ENCODE peak calls at places on chromosomes 1 and 21, in ten cellular contexts. One of them, this sample, is unnamed.

GRCh38 chr21:26982767-26983166 is 15.9 kb upstream of the ADAMTS5 start:
- DNase-seq in non-pigmented ciliary epithelial cell: no peak
- DNase-seq in AG10803: peak
- DNase-seq in nucleus accumbens: no peak
- DNase-seq in mesothelial cell of epicardium: no peak
- DNase-seq in left lung: peak
- DNase-seq in activated CD8-positive, alpha-beta memory T cell treated with anti-CD3 and anti-CD28 coated beads for 1 hour: no peak
- DNase-seq in A549: no peak
- DNase-seq in T-cell: no peak
- DNase-seq in kidney tubule cell: peak
- DNase-seq in this sample: no peak

GRCh38 chr1:17883662-17884395 is 128.7 kb downstream of the ACTL8 start:
- DNase-seq in non-pigmented ciliary epithelial cell: no peak
- DNase-seq in AG10803: no peak
- DNase-seq in nucleus accumbens: no peak
- DNase-seq in mesothelial cell of epicardium: peak
- DNase-seq in left lung: no peak
- DNase-seq in activated CD8-positive, alpha-beta memory T cell treated with anti-CD3 and anti-CD28 coated beads for 1 hour: no peak
- DNase-seq in A549: no peak
- DNase-seq in T-cell: no peak
- DNase-seq in kidney tubule cell: no peak
- DNase-seq in this sample: peak

GRCh38 chr1:154578058-154578418 is 10.5 kb downstream of the CHRNB2 start:
- DNase-seq in non-pigmented ciliary epithelial cell: no peak
- DNase-seq in AG10803: no peak
- DNase-seq in nucleus accumbens: no peak
- DNase-seq in mesothelial cell of epicardium: no peak
- DNase-seq in left lung: no peak
- DNase-seq in activated CD8-positive, alpha-beta memory T cell treated with anti-CD3 and anti-CD28 coated beads for 1 hour: no peak
- DNase-seq in A549: no peak
- DNase-seq in T-cell: no peak
- DNase-seq in kidney tubule cell: no peak
- DNase-seq in this sample: no peak

GRCh38 chr1:241311056-241311746 is 45.8 kb downstream of the RGS7 start:
- DNase-seq in non-pigmented ciliary epithelial cell: no peak
- DNase-seq in AG10803: no peak
- DNase-seq in nucleus accumbens: no peak
- DNase-seq in mesothelial cell of epicardium: no peak
- DNase-seq in left lung: no peak
- DNase-seq in activated CD8-positive, alpha-beta memory T cell treated with anti-CD3 and anti-CD28 coated beads for 1 hour: no peak
- DNase-seq in A549: no peak
- DNase-seq in T-cell: no peak
- DNase-seq in kidney tubule cell: peak
- DNase-seq in this sample: no peak

GRCh38 chr1:117859901-117860300 is 69.5 kb downstream of the GDAP2 start:
- DNase-seq in non-pigmented ciliary epithelial cell: no peak
- DNase-seq in AG10803: peak
- DNase-seq in nucleus accumbens: no peak
- DNase-seq in mesothelial cell of epicardium: no peak
- DNase-seq in left lung: no peak
- DNase-seq in activated CD8-positive, alpha-beta memory T cell treated with anti-CD3 and anti-CD28 coated beads for 1 hour: no peak
- DNase-seq in A549: no peak
- DNase-seq in T-cell: no peak
- DNase-seq in kidney tubule cell: no peak
- DNase-seq in this sample: no peak

GRCh38 chr1:87291107-87291506 is 37.6 kb upstream of the LMO4 start:
- DNase-seq in non-pigmented ciliary epithelial cell: peak
- DNase-seq in AG10803: peak
- DNase-seq in nucleus accumbens: no peak
- DNase-seq in mesothelial cell of epicardium: no peak
- DNase-seq in left lung: no peak
- DNase-seq in activated CD8-positive, alpha-beta memory T cell treated with anti-CD3 and anti-CD28 coated beads for 1 hour: no peak
- DNase-seq in A549: no peak
- DNase-seq in T-cell: no peak
- DNase-seq in kidney tubule cell: peak
- DNase-seq in this sample: no peak

GRCh38 chr1:2499986-2500596 is 24.0 kb downstream of the PLCH2 start:
- DNase-seq in non-pigmented ciliary epithelial cell: no peak
- DNase-seq in AG10803: no peak
- DNase-seq in nucleus accumbens: no peak
- DNase-seq in mesothelial cell of epicardium: no peak
- DNase-seq in left lung: no peak
- DNase-seq in activated CD8-positive, alpha-beta memory T cell treated with anti-CD3 and anti-CD28 coated beads for 1 hour: no peak
- DNase-seq in A549: no peak
- DNase-seq in T-cell: no peak
- DNase-seq in kidney tubule cell: no peak
- DNase-seq in this sample: no peak

GRCh38 chr1:38083541-38083940 is 36.9 kb upstream of the POU3F1 start:
- DNase-seq in non-pigmented ciliary epithelial cell: no peak
- DNase-seq in AG10803: no peak
- DNase-seq in nucleus accumbens: no peak
- DNase-seq in mesothelial cell of epicardium: no peak
- DNase-seq in left lung: no peak
- DNase-seq in activated CD8-positive, alpha-beta memory T cell treated with anti-CD3 and anti-CD28 coated beads for 1 hour: no peak
- DNase-seq in A549: no peak
- DNase-seq in T-cell: no peak
- DNase-seq in kidney tubule cell: no peak
- DNase-seq in this sample: no peak

GRCh38 chr1:39509360-39510009 is 18.0 kb downstream of the BMP8A start:
- DNase-seq in non-pigmented ciliary epithelial cell: no peak
- DNase-seq in AG10803: peak
- DNase-seq in nucleus accumbens: no peak
- DNase-seq in mesothelial cell of epicardium: no peak
- DNase-seq in left lung: peak
- DNase-seq in activated CD8-positive, alpha-beta memory T cell treated with anti-CD3 and anti-CD28 coated beads for 1 hour: no peak
- DNase-seq in A549: no peak
- DNase-seq in T-cell: no peak
- DNase-seq in kidney tubule cell: no peak
- DNase-seq in this sample: no peak

GRCh38 chr21:33540711-33541104 is 1.2 kb downstream of the GART start:
- DNase-seq in non-pigmented ciliary epithelial cell: no peak
- DNase-seq in AG10803: no peak
- DNase-seq in nucleus accumbens: no peak
- DNase-seq in mesothelial cell of epicardium: no peak
- DNase-seq in left lung: no peak
- DNase-seq in activated CD8-positive, alpha-beta memory T cell treated with anti-CD3 and anti-CD28 coated beads for 1 hour: no peak
- DNase-seq in A549: no peak
- DNase-seq in T-cell: no peak
- DNase-seq in kidney tubule cell: no peak
- DNase-seq in this sample: no peak

GRCh38 chr21:35204850-35205564 is 155.9 kb upstream of the RUNX1 start:
- DNase-seq in non-pigmented ciliary epithelial cell: no peak
- DNase-seq in AG10803: peak
- DNase-seq in nucleus accumbens: peak
- DNase-seq in mesothelial cell of epicardium: peak
- DNase-seq in left lung: peak
- DNase-seq in activated CD8-positive, alpha-beta memory T cell treated with anti-CD3 and anti-CD28 coated beads for 1 hour: no peak
- DNase-seq in A549: no peak
- DNase-seq in T-cell: no peak
- DNase-seq in kidney tubule cell: no peak
- DNase-seq in this sample: no peak

GRCh38 chr1:31434101-31434871 is 21.3 kb downstream of the SERINC2 start:
- DNase-seq in non-pigmented ciliary epithelial cell: no peak
- DNase-seq in AG10803: no peak
- DNase-seq in nucleus accumbens: no peak
- DNase-seq in mesothelial cell of epicardium: no peak
- DNase-seq in left lung: no peak
- DNase-seq in activated CD8-positive, alpha-beta memory T cell treated with anti-CD3 and anti-CD28 coated beads for 1 hour: no peak
- DNase-seq in A549: no peak
- DNase-seq in T-cell: no peak
- DNase-seq in kidney tubule cell: no peak
- DNase-seq in this sample: peak

GRCh38 chr1:27257155-27257554 is 22.7 kb downstream of the WDTC1 start:
- DNase-seq in non-pigmented ciliary epithelial cell: peak
- DNase-seq in AG10803: no peak
- DNase-seq in nucleus accumbens: no peak
- DNase-seq in mesothelial cell of epicardium: no peak
- DNase-seq in left lung: no peak
- DNase-seq in activated CD8-positive, alpha-beta memory T cell treated with anti-CD3 and anti-CD28 coated beads for 1 hour: no peak
- DNase-seq in A549: no peak
- DNase-seq in T-cell: no peak
- DNase-seq in kidney tubule cell: no peak
- DNase-seq in this sample: no peak

GRCh38 chr21:15604424-15604823 is 125.4 kb upstream of the USP25 start:
- DNase-seq in non-pigmented ciliary epithelial cell: peak
- DNase-seq in AG10803: peak
- DNase-seq in nucleus accumbens: no peak
- DNase-seq in mesothelial cell of epicardium: no peak
- DNase-seq in left lung: no peak
- DNase-seq in activated CD8-positive, alpha-beta memory T cell treated with anti-CD3 and anti-CD28 coated beads for 1 hour: no peak
- DNase-seq in A549: no peak
- DNase-seq in T-cell: no peak
- DNase-seq in kidney tubule cell: peak
- DNase-seq in this sample: no peak

GRCh38 chr1:46673749-46674182 is 2.1 kb downstream of the TEX38 start:
- DNase-seq in non-pigmented ciliary epithelial cell: no peak
- DNase-seq in AG10803: no peak
- DNase-seq in nucleus accumbens: no peak
- DNase-seq in mesothelial cell of epicardium: no peak
- DNase-seq in left lung: no peak
- DNase-seq in activated CD8-positive, alpha-beta memory T cell treated with anti-CD3 and anti-CD28 coated beads for 1 hour: no peak
- DNase-seq in A549: no peak
- DNase-seq in T-cell: no peak
- DNase-seq in kidney tubule cell: peak
- DNase-seq in this sample: no peak

GRCh38 chr1:5936621-5937372 is 55.4 kb downstream of the NPHP4 start:
- DNase-seq in non-pigmented ciliary epithelial cell: no peak
- DNase-seq in AG10803: no peak
- DNase-seq in nucleus accumbens: no peak
- DNase-seq in mesothelial cell of epicardium: no peak
- DNase-seq in left lung: no peak
- DNase-seq in activated CD8-positive, alpha-beta memory T cell treated with anti-CD3 and anti-CD28 coated beads for 1 hour: no peak
- DNase-seq in A549: no peak
- DNase-seq in T-cell: peak
- DNase-seq in kidney tubule cell: no peak
- DNase-seq in this sample: no peak

GRCh38 chr1:17274186-17275170 is 25.6 kb downstream of the PADI3 start:
- DNase-seq in non-pigmented ciliary epithelial cell: no peak
- DNase-seq in AG10803: peak
- DNase-seq in nucleus accumbens: no peak
- DNase-seq in mesothelial cell of epicardium: peak
- DNase-seq in left lung: peak
- DNase-seq in activated CD8-positive, alpha-beta memory T cell treated with anti-CD3 and anti-CD28 coated beads for 1 hour: no peak
- DNase-seq in A549: peak
- DNase-seq in T-cell: no peak
- DNase-seq in kidney tubule cell: peak
- DNase-seq in this sample: no peak

GRCh38 chr1:174874337-174875053 is 125.3 kb upstream of the CACYBP start:
- DNase-seq in non-pigmented ciliary epithelial cell: no peak
- DNase-seq in AG10803: no peak
- DNase-seq in nucleus accumbens: no peak
- DNase-seq in mesothelial cell of epicardium: no peak
- DNase-seq in left lung: no peak
- DNase-seq in activated CD8-positive, alpha-beta memory T cell treated with anti-CD3 and anti-CD28 coated beads for 1 hour: no peak
- DNase-seq in A549: no peak
- DNase-seq in T-cell: no peak
- DNase-seq in kidney tubule cell: peak
- DNase-seq in this sample: no peak

GRCh38 chr21:25568230-25568629 is 39.1 kb downstream of the MRPL39 start:
- DNase-seq in non-pigmented ciliary epithelial cell: peak
- DNase-seq in AG10803: peak
- DNase-seq in nucleus accumbens: no peak
- DNase-seq in mesothelial cell of epicardium: no peak
- DNase-seq in left lung: peak
- DNase-seq in activated CD8-positive, alpha-beta memory T cell treated with anti-CD3 and anti-CD28 coated beads for 1 hour: no peak
- DNase-seq in A549: no peak
- DNase-seq in T-cell: no peak
- DNase-seq in kidney tubule cell: peak
- DNase-seq in this sample: no peak

GRCh38 chr1:199551967-199552565 is 475.4 kb upstream of the NR5A2 start:
- DNase-seq in non-pigmented ciliary epithelial cell: peak
- DNase-seq in AG10803: peak
- DNase-seq in nucleus accumbens: peak
- DNase-seq in mesothelial cell of epicardium: peak
- DNase-seq in left lung: no peak
- DNase-seq in activated CD8-positive, alpha-beta memory T cell treated with anti-CD3 and anti-CD28 coated beads for 1 hour: no peak
- DNase-seq in A549: peak
- DNase-seq in T-cell: no peak
- DNase-seq in kidney tubule cell: peak
- DNase-seq in this sample: no peak

This sample was measured in suprapubic skin.